ENCODE peak calls at places on chromosomes 13 and 19, in five cellular contexts. U, P, V, Z and E are unnamed samples. For H3K9me3, the result is how much of the 10 kb centered on the place peaks cover.

GRCh38 chr13:106738279-106738678 is 170.3 kb upstream of the ARGLU1 start:
- DNase-seq in U (no peak), P (no peak), V (no peak), Z (no peak), E (peak)

GRCh38 chr13:46521921-46522691 is 30.9 kb upstream of the LRCH1 start:
- DNase-seq in U (no peak), P (no peak), V (no peak), Z (no peak), E (peak)

GRCh38 chr13:91017669-91018053 is 329.8 kb upstream of the MIR17HG start:
- DNase-seq in U (no peak), P (peak), V (no peak), Z (no peak), E (peak)

GRCh38 chr19:42846597-42846996 is 32.9 kb downstream of the PSG1 start:
- DNase-seq in U (no peak), P (no peak), V (no peak), Z (no peak), E (no peak)

GRCh38 chr13:21079761-21080730 is 18.7 kb upstream of the LATS2 start:
- DNase-seq in U (no peak), P (peak), V (no peak), Z (peak), E (no peak)

GRCh38 chr13:20867408-20867807 is 35.1 kb downstream of the XPO4 start:
- DNase-seq in U (no peak), P (no peak), V (no peak), Z (no peak), E (no peak)

GRCh38 chr13:33945477-33945876 is 127.5 kb downstream of the RFC3 start:
- DNase-seq in U (no peak), P (no peak), V (no peak), Z (no peak), E (no peak)

GRCh38 chr13:42539670-42540069 is 34.3 kb upstream of the TNFSF11 start:
- DNase-seq in U (no peak), P (no peak), V (no peak), Z (no peak), E (no peak)

GRCh38 chr19:20165971-20166592 is 932 bp upstream of the ZNF486 start:
- DNase-seq in U (no peak), P (peak), V (no peak), Z (no peak), E (no peak)
- H3K27ac ChIP-seq in U (no peak), P (no peak), V (no peak), Z (no peak), E (no peak)

DNA sequence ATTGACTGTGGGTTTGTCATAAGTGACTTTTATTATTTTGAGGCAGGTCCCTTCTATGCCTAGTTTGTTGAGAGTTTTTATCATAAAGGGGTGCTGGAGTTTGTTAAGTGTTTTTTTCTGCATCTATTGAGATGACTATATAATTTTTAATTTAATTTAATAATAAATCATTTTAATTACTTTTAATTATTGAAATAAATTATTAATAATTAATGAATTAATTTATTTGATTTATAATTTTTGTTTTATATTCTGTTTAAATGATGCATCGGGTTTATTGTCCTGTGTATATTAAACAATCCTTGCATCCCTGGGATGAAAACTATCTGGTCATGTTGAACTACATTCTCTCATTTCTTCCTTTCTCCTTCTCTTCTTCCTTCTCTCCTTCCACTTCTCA is 1352.2 kb upstream of the PRR20A start:
- DNase-seq in U (no peak), P (no peak), V (no peak), Z (no peak), E (no peak)
- H3K9me3 ChIP-seq in U (under half), P (under half), V (under half), Z (under half), E (under half)

GRCh38 chr13:110913911-110914292 is 967 bp downstream of the ANKRD10 start:
- DNase-seq in U (no peak), P (no peak), V (no peak), Z (no peak), E (no peak)
- H3K4me3 ChIP-seq in U (peak), P (peak), V (peak), Z (peak), E (peak)

GRCh38 chr13:32147193-32147592 is 115.6 kb downstream of the FRY start:
- DNase-seq in U (no peak), P (no peak), V (no peak), Z (no peak), E (no peak)

GRCh38 chr13:32150794-32151193 is 119.2 kb downstream of the FRY start:
- DNase-seq in U (peak), P (peak), V (no peak), Z (peak), E (no peak)

GRCh38 chr13:32153056-32153455 is 121.5 kb downstream of the FRY start:
- DNase-seq in U (no peak), P (no peak), V (no peak), Z (peak), E (no peak)

GRCh38 chr13:32147976-32148375 is 116.4 kb downstream of the FRY start:
- DNase-seq in U (no peak), P (no peak), V (no peak), Z (no peak), E (no peak)

DNA sequence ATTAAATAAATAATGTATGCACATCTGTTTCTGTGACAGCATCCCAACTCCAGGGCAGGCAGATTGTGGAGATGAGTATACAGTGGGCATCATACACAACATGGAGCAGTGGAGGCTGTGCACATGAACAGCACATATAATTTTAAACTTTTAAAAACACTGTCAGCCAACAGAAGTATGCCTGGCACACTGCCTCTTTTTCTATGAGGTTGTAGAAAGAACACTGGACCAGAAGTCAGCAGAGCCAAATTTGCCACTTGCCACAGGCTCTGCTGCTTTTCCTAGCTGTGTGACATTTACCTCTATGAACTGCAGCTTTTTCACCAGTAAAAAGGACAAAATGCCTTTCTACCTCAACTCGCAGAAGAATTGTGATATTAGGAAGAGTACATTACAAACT is 118.7 kb downstream of the FRY start:
- DNase-seq in U (peak), P (no peak), V (no peak), Z (peak), E (no peak)
- H3K27ac ChIP-seq in U (no peak), P (no peak), V (no peak), Z (no peak), E (no peak)

GRCh38 chr19:58277748-58278147 is 1.0 kb upstream of the ZNF8 start:
- DNase-seq in U (no peak), P (no peak), V (no peak), Z (peak), E (no peak)

GRCh38 chr19:58277197-58277596 is 1.6 kb upstream of the ZNF8 start:
- DNase-seq in U (no peak), P (no peak), V (no peak), Z (no peak), E (no peak)

GRCh38 chr19:58279925-58280316 is 1.2 kb downstream of the ZNF8 start:
- DNase-seq in U (no peak), P (no peak), V (no peak), Z (no peak), E (no peak)

GRCh38 chr19:58278156-58279041 is at the start of gene ZNF8:
- DNase-seq in U (peak), P (peak), V (peak), Z (peak), E (peak)

DNA sequence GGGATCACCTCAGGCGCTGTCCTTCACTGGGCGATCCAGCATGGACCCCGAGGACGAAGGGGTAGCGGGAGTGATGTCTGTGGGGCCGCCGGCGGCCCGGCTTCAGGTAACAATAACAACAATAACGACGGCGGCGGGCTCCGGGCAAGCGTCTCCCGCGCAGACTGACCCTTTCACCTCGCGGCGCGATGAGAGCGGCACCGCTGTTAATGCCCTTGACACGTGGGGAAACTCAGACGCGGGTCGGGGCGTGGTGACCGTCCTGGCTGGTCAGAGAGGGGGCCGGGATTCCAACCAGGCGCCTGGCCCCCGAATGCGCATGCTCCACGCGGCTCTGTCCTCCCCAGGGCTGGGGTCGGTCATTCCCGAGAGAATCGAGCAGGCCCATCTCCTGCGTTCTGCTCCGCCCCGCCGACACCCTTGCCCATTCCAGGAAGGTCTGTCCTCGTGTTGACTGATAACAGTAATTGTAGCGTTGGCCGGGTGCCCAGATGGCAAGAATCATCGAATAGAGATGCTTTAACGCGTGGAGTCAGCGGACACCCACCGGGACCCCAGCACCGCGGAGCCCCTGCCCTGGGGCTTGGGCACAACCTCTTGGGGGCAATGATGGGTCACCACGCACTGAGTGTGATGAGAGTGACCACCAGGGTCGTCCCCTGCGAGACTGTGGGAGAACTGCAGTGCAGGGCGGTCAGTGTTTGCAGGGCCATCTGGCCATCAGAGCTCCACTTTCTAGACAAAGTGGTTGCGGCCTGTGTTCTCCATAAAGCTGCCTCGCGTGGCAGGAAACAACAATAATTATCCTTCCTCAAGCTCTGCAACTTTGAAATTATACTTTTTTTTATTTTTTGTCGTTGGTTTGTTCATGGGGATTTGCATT is 528 bp downstream of the ZNF8 start:
- DNase-seq in U (peak), P (peak), V (no peak), Z (peak), E (peak)
- H3K9me3 ChIP-seq in U (under half), P (under half), V (under half), Z (under half), E (under half)

GRCh38 chr13:110484290-110485048 is 77.1 kb downstream of the RAB20 start:
- DNase-seq in U (no peak), P (no peak), V (no peak), Z (no peak), E (no peak)

GRCh38 chr13:110486061-110486780 is 75.3 kb downstream of the RAB20 start:
- DNase-seq in U (no peak), P (no peak), V (no peak), Z (no peak), E (no peak)

GRCh38 chr13:110490009-110490770 is 71.3 kb downstream of the RAB20 start:
- DNase-seq in U (no peak), P (no peak), V (no peak), Z (no peak), E (no peak)

GRCh38 chr13:110483386-110483785 is 78.1 kb downstream of the RAB20 start:
- DNase-seq in U (no peak), P (no peak), V (no peak), Z (no peak), E (no peak)

GRCh38 chr13:110485604-110486003 is 75.9 kb downstream of the RAB20 start:
- DNase-seq in U (no peak), P (no peak), V (no peak), Z (no peak), E (no peak)
- H3K4me3 ChIP-seq in U (no peak), P (no peak), V (no peak), Z (no peak), E (no peak)

GRCh38 chr13:98307744-98308524 is 130.9 kb upstream of the RNF113B start:
- DNase-seq in U (peak), P (peak), V (no peak), Z (peak), E (peak)
- H3K27ac ChIP-seq in U (no peak), P (peak), V (no peak), Z (peak), E (peak)

GRCh38 chr19:24140591-24140990 is 53.6 kb downstream of the ZNF254 start:
- DNase-seq in U (no peak), P (no peak), V (no peak), Z (no peak), E (no peak)
- H3K9me3 ChIP-seq in U (under half), P (half or more), V (under half), Z (under half), E (under half)

GRCh38 chr13:101308247-101309013 is 107.9 kb downstream of the NALCN start:
- DNase-seq in U (no peak), P (no peak), V (no peak), Z (no peak), E (no peak)
- H3K4me3 ChIP-seq in U (no peak), P (no peak), V (no peak), Z (no peak), E (no peak)

DNA sequence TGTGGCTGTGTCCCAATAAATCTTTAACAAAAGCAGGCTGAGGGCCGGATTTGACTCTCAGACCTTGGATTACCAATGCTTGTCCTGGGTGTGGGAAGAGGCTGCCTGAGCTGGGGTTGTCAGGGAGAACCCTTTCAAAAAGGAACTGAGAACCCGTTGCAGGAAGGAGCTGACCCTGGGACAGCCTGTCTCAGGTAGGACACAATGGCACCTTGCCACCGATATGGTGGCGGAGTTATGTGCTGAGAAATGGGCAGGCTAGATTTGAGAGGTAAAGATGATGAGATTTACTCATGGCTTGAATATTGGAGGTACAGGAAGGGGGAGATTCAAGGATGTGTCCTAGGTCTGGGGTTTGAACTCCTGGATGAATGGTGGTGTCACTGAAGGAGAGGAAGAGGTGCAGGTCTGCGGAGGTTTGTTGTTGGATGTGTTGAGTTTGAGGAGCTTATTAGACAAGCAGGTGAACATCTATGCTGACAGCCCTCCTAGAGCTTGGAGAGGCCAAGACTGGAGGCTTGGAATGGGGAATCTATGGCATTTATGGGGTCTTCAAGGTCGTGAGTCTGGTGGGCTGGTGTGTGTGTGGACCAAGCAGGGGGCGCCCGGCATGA is 7.2 kb downstream of the PLEKHF1 start:
- DNase-seq in U (no peak), P (no peak), V (no peak), Z (no peak), E (no peak)
- H3K27ac ChIP-seq in U (no peak), P (no peak), V (no peak), Z (no peak), E (no peak)